ENCODE peak calls at places on chromosomes 6 and 20, in five cellular contexts. Y is fibroblast of pulmonary artery, R is endothelial cell, L is IMR-90, P is mammary epithelial cell. X is an unnamed sample.

GRCh38 chr6:147503587-147503986 is 4.9 kb upstream of the SAMD5 start:
- DNase-seq in Y (no peak), R (no peak), L (no peak), P (no peak), X (no peak)

GRCh38 chr20:21436186-21436585 is 38.9 kb upstream of the NKX2-4 start:
- DNase-seq in Y (peak), R (no peak), L (peak), P (peak), X (no peak)

GRCh38 chr6:124334359-124334758 is 530.7 kb downstream of the NKAIN2 start:
- DNase-seq in Y (no peak), R (no peak), L (no peak), P (no peak), X (no peak)

GRCh38 chr6:89313006-89313405 is 2.1 kb downstream of the GABRR2 start:
- DNase-seq in Y (peak), R (no peak), L (peak), P (peak), X (no peak)

GRCh38 chr20:36833275-36834020 is 42.5 kb upstream of the TLDC2 start:
- DNase-seq in Y (no peak), R (no peak), L (peak), P (no peak), X (no peak)

GRCh38 chr6:53432318-53433161 is 83.8 kb upstream of the ELOVL5 start:
- DNase-seq in Y (peak), R (no peak), L (peak), P (peak), X (no peak)

GRCh38 chr6:6796818-6797217 is 208.3 kb downstream of the LY86 start:
- DNase-seq in Y (no peak), R (no peak), L (no peak), P (no peak), X (no peak)

GRCh38 chr20:6071162-6071695 is 17.4 kb upstream of the LRRN4 start:
- DNase-seq in Y (no peak), R (no peak), L (no peak), P (no peak), X (no peak)

GRCh38 chr20:43949741-43950618 is 35.3 kb downstream of the TOX2 start:
- DNase-seq in Y (no peak), R (no peak), L (no peak), P (no peak), X (no peak)

GRCh38 chr6:91653954-91654843 is 1067.3 kb upstream of the MAP3K7 start:
- DNase-seq in Y (no peak), R (no peak), L (no peak), P (no peak), X (no peak)

GRCh38 chr6:14655990-14656640 is 538.5 kb downstream of the CD83 start:
- DNase-seq in Y (no peak), R (no peak), L (no peak), P (no peak), X (no peak)

GRCh38 chr20:11675920-11676617 is 241.6 kb upstream of the BTBD3 start:
- DNase-seq in Y (no peak), R (no peak), L (peak), P (no peak), X (no peak)

GRCh38 chr6:100347901-100348550 is 116.7 kb downstream of the SIM1 start:
- DNase-seq in Y (peak), R (no peak), L (peak), P (peak), X (no peak)

GRCh38 chr6:33279971-33280511 is 3.1 kb downstream of the B3GALT4 start:
- DNase-seq in Y (peak), R (peak), L (peak), P (peak), X (no peak)

GRCh38 chr6:157246771-157247484 is 76.4 kb downstream of the TMEM242 start:
- DNase-seq in Y (no peak), R (no peak), L (no peak), P (no peak), X (no peak)

GRCh38 chr6:106612956-106613516 is 16.3 kb downstream of the RTN4IP1 start:
- DNase-seq in Y (no peak), R (no peak), L (no peak), P (no peak), X (no peak)

GRCh38 chr6:137824502-137824879 is 42.6 kb upstream of the TNFAIP3 start:
- DNase-seq in Y (no peak), R (no peak), L (no peak), P (no peak), X (no peak)

GRCh38 chr6:149934249-149935156 is 7.3 kb upstream of the ULBP2 start:
- DNase-seq in Y (peak), R (peak), L (peak), P (peak), X (peak)

GRCh38 chr6:125747589-125748533 is 1.6 kb upstream of the HEY2 start:
- DNase-seq in Y (no peak), R (peak), L (no peak), P (peak), X (no peak)

GRCh38 chr20:16580596-16580995 is 7.3 kb upstream of the KIF16B start:
- DNase-seq in Y (no peak), R (no peak), L (no peak), P (no peak), X (no peak)

GRCh38 chr6:142028527-142028926 is 104.2 kb upstream of the GJE1 start:
- DNase-seq in Y (no peak), R (no peak), L (no peak), P (no peak), X (no peak)

GRCh38 chr20:60137657-60138245 is 179.5 kb downstream of the CDH26 start:
- DNase-seq in Y (peak), R (peak), L (peak), P (peak), X (no peak)

GRCh38 chr20:17647391-17648305 is 34.4 kb downstream of the RRBP1 start:
- DNase-seq in Y (no peak), R (no peak), L (no peak), P (no peak), X (no peak)

GRCh38 chr20:23668477-23668951 is 20.3 kb downstream of the CST4 start:
- DNase-seq in Y (peak), R (peak), L (peak), P (peak), X (peak)

GRCh38 chr20:64234291-64234791 is 21.2 kb upstream of the PCMTD2 start:
- DNase-seq in Y (no peak), R (no peak), L (no peak), P (no peak), X (no peak)

DNA sequence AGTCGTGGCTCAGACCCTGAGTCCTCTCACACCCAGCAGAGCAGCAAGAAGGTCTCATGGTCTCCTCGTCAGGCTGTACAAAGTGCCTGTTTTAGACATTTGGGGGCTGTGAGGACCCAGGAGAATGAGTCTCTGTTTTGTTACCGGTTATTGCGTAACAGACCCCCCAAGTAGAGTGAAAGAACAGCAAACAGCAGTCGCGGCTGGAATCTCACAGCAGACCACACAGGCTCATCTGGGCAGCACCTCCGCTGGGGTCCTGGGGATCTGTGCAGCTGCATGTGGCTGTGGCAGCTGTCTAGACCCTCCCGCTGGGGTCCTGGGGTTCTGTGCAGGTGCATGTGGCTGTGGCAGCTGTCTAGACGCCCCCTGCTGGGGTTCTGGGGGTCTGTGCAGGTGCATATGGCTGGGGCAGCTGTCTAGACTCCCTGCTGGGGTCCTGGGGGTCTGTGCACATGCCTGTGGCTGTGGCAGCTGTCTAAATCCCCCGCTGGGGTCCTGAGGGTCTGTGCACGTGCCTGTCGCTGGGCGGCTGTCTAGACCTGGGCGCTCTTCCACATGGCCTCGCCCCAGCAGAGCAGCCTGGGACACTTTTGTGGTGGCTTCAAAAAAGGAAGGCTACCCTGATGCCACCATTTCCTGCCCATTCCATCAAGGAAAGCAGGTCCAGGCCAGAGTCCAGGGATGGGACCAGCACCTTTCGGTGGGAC is 24.7 kb downstream of the ENTPD6 start:
- DNase-seq in Y (no peak), R (no peak), L (no peak), P (no peak), X (no peak)
- TF ChIP-seq CTCF in Y (peak), R (peak), L (peak), P (peak), X (no peak)

DNA sequence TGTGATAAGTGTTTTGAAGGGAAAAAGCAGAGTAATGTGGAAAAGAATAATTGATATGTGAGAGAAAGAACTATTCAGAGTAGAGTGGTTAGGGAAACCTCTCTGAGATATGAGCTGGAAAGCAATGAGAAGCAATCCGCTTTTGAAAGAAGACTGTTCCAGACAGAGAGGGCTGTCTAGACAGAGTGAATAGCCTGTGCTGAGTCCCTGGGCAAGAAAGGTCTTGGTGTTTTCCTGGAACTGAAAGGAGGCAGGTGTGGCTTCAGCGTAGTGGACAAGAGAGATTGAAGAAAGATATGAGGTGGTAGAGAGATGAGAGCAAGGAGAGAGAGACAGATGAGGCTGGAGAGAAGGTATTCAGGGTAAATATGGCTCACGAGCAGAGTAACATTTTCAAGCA is 190.8 kb downstream of the UBE3D start:
- DNase-seq in Y (no peak), R (no peak), L (no peak), P (no peak), X (no peak)
- TF ChIP-seq CTCF in Y (no peak), R (no peak), L (no peak), P (no peak), X (no peak)

GRCh38 chr20:49028684-49029083 is 17.4 kb upstream of the CSE1L start:
- DNase-seq in Y (peak), R (no peak), L (peak), P (peak), X (no peak)
- TF ChIP-seq CTCF in Y (peak), R (no peak), L (peak), P (peak), X (no peak)

DNA sequence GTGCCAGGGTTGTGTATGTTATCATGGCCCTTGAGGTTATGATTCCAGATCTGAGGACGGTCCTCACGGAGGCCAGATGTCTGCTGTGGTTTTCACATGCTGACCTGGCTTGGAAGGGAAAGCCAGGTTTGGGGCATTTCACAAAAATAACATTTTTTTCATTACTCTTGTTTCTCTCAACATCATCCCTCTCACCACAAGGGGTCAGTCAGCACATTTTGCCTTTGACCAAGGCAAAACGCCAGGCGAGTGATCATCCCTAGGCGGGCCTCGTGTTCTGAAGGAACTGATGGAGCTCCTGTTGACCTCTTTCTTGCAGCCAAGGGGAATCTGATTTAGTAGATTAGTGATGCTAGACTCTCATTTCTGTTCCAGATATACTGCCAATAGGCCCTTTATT is 133.5 kb downstream of the TBC1D7 start:
- DNase-seq in Y (peak), R (peak), L (peak), P (peak), X (no peak)
- TF ChIP-seq CTCF in Y (peak), R (peak), L (peak), P (peak), X (peak)

DNA sequence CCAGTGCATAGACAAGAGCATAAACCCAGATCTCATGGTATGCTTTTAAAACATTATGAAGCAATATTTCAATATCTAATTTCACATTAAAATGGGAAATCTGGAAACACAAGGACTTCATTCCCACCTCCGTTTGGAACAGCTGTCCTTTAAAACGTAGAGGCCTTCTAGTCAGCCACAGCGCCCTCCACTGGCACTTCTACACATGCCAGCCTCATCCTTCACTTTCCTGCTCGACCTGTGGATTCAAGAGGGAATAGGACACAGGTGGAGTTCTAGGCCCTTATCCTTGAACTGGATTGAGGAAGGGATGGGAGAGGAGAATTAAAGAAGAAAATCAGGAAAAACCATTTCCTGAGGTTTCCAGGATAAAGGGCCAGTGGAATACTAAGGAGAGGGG is 85.6 kb downstream of the LYRM4 start:
- DNase-seq in Y (no peak), R (peak), L (no peak), P (no peak), X (no peak)
- TF ChIP-seq CTCF in Y (peak), R (peak), L (peak), P (peak), X (no peak)

GRCh38 chr6:30619561-30619960 is 1.9 kb downstream of the MRPS18B start:
- DNase-seq in Y (no peak), R (no peak), L (no peak), P (no peak), X (no peak)

GRCh38 chr6:30615958-30616810 is 859 bp downstream of the PPP1R10 start:
- DNase-seq in Y (peak), R (no peak), L (no peak), P (no peak), X (no peak)

GRCh38 chr6:30617565-30618269 is at the start of gene MRPS18B:
- DNase-seq in Y (peak), R (peak), L (peak), P (peak), X (peak)

GRCh38 chr6:30616811-30617564 is at the start of gene PPP1R10:
- DNase-seq in Y (peak), R (peak), L (peak), P (peak), X (peak)

GRCh38 chr6:30618270-30618787 is 689 bp downstream of the MRPS18B start:
- DNase-seq in Y (no peak), R (no peak), L (no peak), P (no peak), X (no peak)
- TF ChIP-seq CTCF in Y (no peak), R (no peak), L (no peak), P (no peak), X (no peak)

GRCh38 chr6:36381502-36382389 is 5.7 kb downstream of the ETV7 start:
- DNase-seq in Y (no peak), R (no peak), L (no peak), P (no peak), X (no peak)

GRCh38 chr6:36382976-36383375 is 4.5 kb downstream of the ETV7 start:
- DNase-seq in Y (no peak), R (no peak), L (no peak), P (no peak), X (no peak)

GRCh38 chr6:36386495-36387439 is 702 bp downstream of the ETV7 start:
- DNase-seq in Y (peak), R (peak), L (peak), P (peak), X (peak)

GRCh38 chr6:36383608-36384007 is 3.9 kb downstream of the ETV7 start:
- DNase-seq in Y (peak), R (no peak), L (no peak), P (no peak), X (no peak)

DNA sequence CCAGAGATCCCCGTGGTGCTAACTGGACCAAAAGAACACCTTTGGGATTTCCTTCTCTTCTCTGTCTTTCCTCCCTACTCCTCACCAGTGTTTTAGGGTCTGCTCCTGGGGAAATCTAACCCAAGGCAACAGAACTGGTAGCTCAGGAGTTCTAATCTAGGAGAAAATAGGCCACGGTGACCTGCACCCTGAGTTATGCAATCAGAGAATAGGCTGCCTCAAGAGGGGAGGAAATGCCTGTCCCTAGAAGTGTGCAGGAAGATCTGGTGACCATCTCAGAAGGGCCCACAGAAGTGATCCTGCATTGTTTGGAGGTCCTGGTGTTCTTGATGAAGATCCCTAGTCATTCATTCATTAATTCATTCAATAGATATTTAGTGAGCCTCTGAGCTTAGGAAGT is 3.4 kb downstream of the ETV7 start:
- DNase-seq in Y (no peak), R (no peak), L (no peak), P (no peak), X (no peak)
- TF ChIP-seq CTCF in Y (no peak), R (no peak), L (no peak), P (no peak), X (no peak)